ENCODE peak calls at places on chromosomes 5 and 9, in eight cellular contexts. C is pancreas, W is fibroblast of pulmonary artery, D is lower lobe of right lung, H is DND-41, G is sigmoid colon, U is heart left ventricle, I is adrenal gland. V is an unnamed sample.

GRCh38 chr5:151085517-151086031 is 4.7 kb upstream of the TNIP1 start:
- DNase-seq in C (no peak), W (peak), D (peak), H (no peak), G (peak), U (peak), I (peak), V (peak)

GRCh38 chr9:138024831-138025291 is 147.3 kb downstream of the CACNA1B start:
- DNase-seq in C (no peak), W (no peak), D (peak), H (no peak), G (peak), U (no peak), I (no peak), V (no peak)

GRCh38 chr9:121674952-121675351 is 23.5 kb downstream of the DAB2IP start:
- DNase-seq in C (no peak), W (no peak), D (no peak), H (no peak), G (no peak), U (no peak), I (no peak), V (no peak)

GRCh38 chr5:172414618-172415599 is 39.4 kb downstream of the SH3PXD2B start:
- DNase-seq in C (no peak), W (no peak), D (no peak), H (no peak), G (peak), U (no peak), I (peak), V (peak)

GRCh38 chr5:145856285-145856818 is 16.5 kb downstream of the GRXCR2 start:
- DNase-seq in C (peak), W (peak), D (peak), H (no peak), G (peak), U (peak), I (peak), V (peak)

GRCh38 chr5:125375143-125375542 is 628.7 kb upstream of the ZNF608 start:
- DNase-seq in C (no peak), W (no peak), D (no peak), H (no peak), G (no peak), U (no peak), I (no peak), V (no peak)

GRCh38 chr9:127955294-127956015 is 17.8 kb upstream of the DPM2 start:
- DNase-seq in C (no peak), W (no peak), D (peak), H (peak), G (peak), U (peak), I (peak), V (peak)

GRCh38 chr9:130186839-130187522 is 14.8 kb downstream of the NCS1 start:
- DNase-seq in C (peak), W (peak), D (peak), H (no peak), G (peak), U (peak), I (peak), V (peak)

GRCh38 chr9:131880828-131881227 is 141.0 kb upstream of the RAPGEF1 start:
- DNase-seq in C (no peak), W (no peak), D (no peak), H (no peak), G (no peak), U (no peak), I (no peak), V (no peak)

GRCh38 chr5:119255571-119256356 is 100.1 kb upstream of the TNFAIP8 start:
- DNase-seq in C (no peak), W (peak), D (no peak), H (no peak), G (no peak), U (no peak), I (no peak), V (no peak)

GRCh38 chr5:53008751-53009150 is 19.6 kb downstream of the ITGA2 start:
- DNase-seq in C (no peak), W (no peak), D (no peak), H (no peak), G (no peak), U (no peak), I (no peak), V (no peak)

GRCh38 chr5:124277767-124278536 is 468.5 kb downstream of the ZNF608 start:
- DNase-seq in C (no peak), W (no peak), D (no peak), H (no peak), G (no peak), U (no peak), I (no peak), V (no peak)

GRCh38 chr9:112184211-112184610 is 9.1 kb upstream of the SUSD1 start:
- DNase-seq in C (no peak), W (no peak), D (no peak), H (no peak), G (no peak), U (no peak), I (no peak), V (no peak)

GRCh38 chr5:132661231-132662003 is 3.4 kb downstream of the IL13 start:
- DNase-seq in C (no peak), W (peak), D (no peak), H (no peak), G (no peak), U (no peak), I (no peak), V (no peak)

GRCh38 chr9:117782931-117783788 is 79.0 kb downstream of the TLR4 start:
- DNase-seq in C (peak), W (peak), D (peak), H (peak), G (peak), U (peak), I (peak), V (peak)

GRCh38 chr5:159262472-159262858 is 625 bp upstream of the UBLCP1 start:
- DNase-seq in C (no peak), W (peak), D (no peak), H (peak), G (no peak), U (no peak), I (no peak), V (no peak)

GRCh38 chr5:6722015-6722414 is 8.8 kb downstream of the TENT4A start:
- DNase-seq in C (no peak), W (no peak), D (no peak), H (no peak), G (no peak), U (no peak), I (no peak), V (no peak)

GRCh38 chr5:34503379-34504346 is 152.5 kb upstream of the RAI14 start:
- DNase-seq in C (no peak), W (no peak), D (no peak), H (no peak), G (no peak), U (peak), I (peak), V (no peak)

GRCh38 chr5:80516826-80517225 is 28.9 kb downstream of the FAM151B start:
- DNase-seq in C (no peak), W (peak), D (no peak), H (no peak), G (no peak), U (no peak), I (no peak), V (no peak)

GRCh38 chr9:92558612-92559374 is 23.0 kb upstream of the ECM2 start:
- DNase-seq in C (no peak), W (no peak), D (no peak), H (no peak), G (no peak), U (no peak), I (no peak), V (no peak)

GRCh38 chr9:116632990-116633441 is 54.1 kb upstream of the TRIM32 start:
- DNase-seq in C (no peak), W (peak), D (no peak), H (no peak), G (no peak), U (no peak), I (no peak), V (no peak)

GRCh38 chr5:172322028-172322965 is 38.7 kb upstream of the UBTD2 start:
- DNase-seq in C (no peak), W (no peak), D (no peak), H (no peak), G (peak), U (no peak), I (no peak), V (no peak)

GRCh38 chr9:19934301-19934868 is 145.5 kb upstream of the SLC24A2 start:
- DNase-seq in C (peak), W (peak), D (no peak), H (no peak), G (no peak), U (peak), I (peak), V (peak)
- H3K4me3 ChIP-seq in C (peak), W (peak), D (peak), H (no peak), G (peak), U (peak), I (peak), V (peak)

DNA sequence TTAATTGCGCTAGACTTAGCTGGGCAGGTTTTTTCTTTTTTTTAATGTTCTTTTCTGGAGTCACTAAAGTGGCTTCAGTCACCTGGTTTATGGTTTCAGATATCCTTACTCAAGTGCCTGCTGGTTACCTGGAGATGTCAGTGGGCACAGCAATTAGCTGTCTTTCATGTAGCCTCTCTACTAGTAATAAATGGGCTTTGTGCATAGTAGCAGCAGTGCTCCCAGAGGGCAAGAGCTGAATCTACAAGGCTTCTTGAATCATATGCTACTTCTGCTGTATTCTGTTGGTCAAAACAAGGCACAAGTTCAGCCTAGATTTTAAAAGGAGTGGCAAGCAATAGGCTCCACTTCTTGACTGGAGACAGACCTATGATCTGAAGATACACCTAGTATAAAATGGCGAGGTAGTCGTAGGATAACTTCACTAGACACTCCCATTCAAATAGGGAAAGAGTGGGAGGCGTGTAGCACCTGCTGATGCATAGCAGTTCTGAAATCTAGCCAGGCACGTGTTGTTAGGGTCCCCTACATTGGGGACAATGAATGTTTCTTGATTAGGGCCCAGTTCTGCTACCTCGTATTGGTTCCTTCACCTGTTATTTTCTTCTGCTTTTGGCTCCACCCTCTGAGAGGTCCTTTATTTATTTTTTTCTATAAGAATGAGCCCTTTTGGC is 7.0 kb downstream of the SCAMP1 start:
- DNase-seq in C (no peak), W (no peak), D (no peak), H (no peak), G (no peak), U (no peak), I (no peak), V (no peak)
- TF ChIP-seq CTCF in C (no peak), W (peak), D (no peak), H (peak), G (no peak), U (no peak), I (no peak), V (no peak)

GRCh38 chr5:50966986-50967385 is 300.5 kb downstream of the PARP8 start:
- DNase-seq in C (no peak), W (no peak), D (no peak), H (no peak), G (no peak), U (no peak), I (no peak), V (no peak)

GRCh38 chr5:50969207-50970145 is 303.0 kb downstream of the PARP8 start:
- DNase-seq in C (peak), W (no peak), D (no peak), H (no peak), G (peak), U (peak), I (no peak), V (no peak)

GRCh38 chr5:50965621-50966362 is 299.4 kb downstream of the PARP8 start:
- DNase-seq in C (peak), W (no peak), D (no peak), H (no peak), G (no peak), U (no peak), I (no peak), V (no peak)

GRCh38 chr5:50968296-50969206 is 302.1 kb downstream of the PARP8 start:
- DNase-seq in C (peak), W (no peak), D (no peak), H (no peak), G (no peak), U (no peak), I (no peak), V (no peak)

GRCh38 chr5:50967388-50968039 is 301.1 kb downstream of the PARP8 start:
- DNase-seq in C (peak), W (no peak), D (no peak), H (no peak), G (no peak), U (peak), I (no peak), V (no peak)
- H3K4me3 ChIP-seq in C (peak), W (peak), D (peak), H (no peak), G (peak), U (peak), I (peak), V (peak)

DNA sequence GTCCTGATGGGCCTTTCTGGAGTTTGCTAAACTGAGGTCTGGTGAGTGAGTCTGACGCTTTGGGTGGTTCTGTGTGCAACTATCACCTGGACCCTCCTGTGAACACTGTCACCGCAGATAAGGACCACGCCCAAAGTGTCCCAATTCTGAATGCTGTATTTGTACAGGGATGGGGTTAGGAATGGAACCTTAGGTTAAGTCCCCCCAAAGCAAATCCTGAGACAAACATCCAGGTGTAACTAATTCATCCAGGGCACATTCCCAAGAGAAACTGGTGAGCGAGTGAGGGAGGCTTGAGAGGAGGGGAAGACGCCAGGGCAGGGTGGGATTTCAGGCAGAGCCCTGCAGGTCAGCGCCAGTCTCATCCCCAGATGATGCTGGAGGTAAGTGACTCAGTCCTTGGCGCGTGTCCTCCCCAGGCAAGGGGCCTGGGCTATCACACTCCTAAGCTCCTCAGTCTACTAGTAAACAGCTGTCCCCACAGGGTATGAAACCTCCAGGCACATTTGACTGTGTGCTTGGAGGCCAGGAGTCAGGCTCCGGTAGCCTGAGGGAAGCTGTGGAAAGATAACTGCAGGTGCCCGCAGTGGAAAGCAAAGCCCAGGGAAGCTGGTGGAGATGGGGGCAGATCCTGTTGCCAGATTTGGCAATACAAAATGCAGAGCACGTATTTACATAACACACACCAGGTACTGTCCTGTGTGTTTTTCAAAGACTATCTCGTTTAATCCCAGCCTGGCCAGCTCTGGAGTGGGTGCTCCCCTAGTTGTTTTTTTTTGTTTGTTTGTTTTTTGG is 66.7 kb downstream of the IL6ST start:
- DNase-seq in C (no peak), W (no peak), D (no peak), H (no peak), G (no peak), U (no peak), I (no peak), V (no peak)
- TF ChIP-seq CTCF in C (no peak), W (no peak), D (no peak), H (no peak), G (no peak), U (no peak), I (no peak), V (no peak)

DNA sequence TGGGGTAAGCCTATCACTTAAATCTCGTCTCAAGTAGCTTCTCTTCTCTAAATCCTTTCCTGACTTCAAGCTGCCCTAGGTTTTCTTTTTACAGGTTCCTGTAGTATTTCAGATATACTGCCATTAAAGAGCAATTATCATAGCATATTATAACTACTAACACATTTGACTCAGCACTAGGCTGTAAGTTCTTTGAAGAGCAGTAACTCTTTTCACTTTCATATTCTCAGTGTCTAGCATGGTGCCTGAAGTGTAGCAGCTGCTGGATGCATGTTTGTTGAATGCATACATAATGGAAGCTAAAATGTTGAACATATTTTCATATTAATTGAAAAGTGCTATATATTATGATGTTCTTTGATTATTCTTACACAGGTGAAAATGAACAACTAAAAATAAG is 22.5 kb downstream of the CCDC152 start:
- DNase-seq in C (no peak), W (no peak), D (no peak), H (no peak), G (no peak), U (no peak), I (no peak), V (no peak)
- H3K4me3 ChIP-seq in C (no peak), W (no peak), D (no peak), H (no peak), G (no peak), U (no peak), I (no peak), V (no peak)

GRCh38 chr5:139543423-139543991 is 17.6 kb upstream of the UBE2D2 start:
- DNase-seq in C (peak), W (peak), D (peak), H (no peak), G (peak), U (peak), I (peak), V (peak)
- TF ChIP-seq CTCF in C (no peak), W (peak), D (peak), H (no peak), G (no peak), U (no peak), I (no peak), V (peak)

GRCh38 chr5:120779674-120780073 is 315.6 kb downstream of the PRR16 start:
- DNase-seq in C (no peak), W (no peak), D (no peak), H (no peak), G (no peak), U (no peak), I (no peak), V (no peak)
- H3K4me3 ChIP-seq in C (no peak), W (no peak), D (no peak), H (no peak), G (no peak), U (no peak), I (no peak), V (no peak)

V was measured in psoas muscle.